ENCODE peak calls at places on chromosomes 13 and 19, in five cellular contexts. One of them, this sample, is unnamed.

GRCh38 chr13:113050856-113051431 is 54.6 kb upstream of the F7 start:
- DNase-seq in RWPE1: no peak
- DNase-seq in activated CD4-positive, alpha-beta T cell treated with anti-CD3 and anti-CD28 coated beads, Interleukin-2, amount 50 U/mL, for 1 hour: no peak
- DNase-seq in T1000: no peak
- DNase-seq in NCI-H187 treated with DMSO at 0.1 percent for 48 hours: no peak
- DNase-seq in this sample: no peak

GRCh38 chr13:40070357-40070756 is 414.9 kb downstream of the COG6 start:
- DNase-seq in RWPE1: no peak
- DNase-seq in activated CD4-positive, alpha-beta T cell treated with anti-CD3 and anti-CD28 coated beads, Interleukin-2, amount 50 U/mL, for 1 hour: no peak
- DNase-seq in T1000: no peak
- DNase-seq in NCI-H187 treated with DMSO at 0.1 percent for 48 hours: no peak
- DNase-seq in this sample: no peak

GRCh38 chr13:26200811-26201210 is 21.3 kb downstream of the RNF6 start:
- DNase-seq in RWPE1: no peak
- DNase-seq in activated CD4-positive, alpha-beta T cell treated with anti-CD3 and anti-CD28 coated beads, Interleukin-2, amount 50 U/mL, for 1 hour: no peak
- DNase-seq in T1000: no peak
- DNase-seq in NCI-H187 treated with DMSO at 0.1 percent for 48 hours: no peak
- DNase-seq in this sample: no peak

GRCh38 chr19:35491838-35492360 is 1.6 kb upstream of the KRTDAP start:
- DNase-seq in RWPE1: no peak
- DNase-seq in activated CD4-positive, alpha-beta T cell treated with anti-CD3 and anti-CD28 coated beads, Interleukin-2, amount 50 U/mL, for 1 hour: no peak
- DNase-seq in T1000: no peak
- DNase-seq in NCI-H187 treated with DMSO at 0.1 percent for 48 hours: no peak
- DNase-seq in this sample: no peak

GRCh38 chr19:5585461-5586299 is 17.9 kb upstream of the TINCR start:
- DNase-seq in RWPE1: no peak
- DNase-seq in activated CD4-positive, alpha-beta T cell treated with anti-CD3 and anti-CD28 coated beads, Interleukin-2, amount 50 U/mL, for 1 hour: peak
- DNase-seq in T1000: no peak
- DNase-seq in NCI-H187 treated with DMSO at 0.1 percent for 48 hours: no peak
- DNase-seq in this sample: no peak

GRCh38 chr13:42492372-42492920 is 81.5 kb upstream of the TNFSF11 start:
- DNase-seq in RWPE1: no peak
- DNase-seq in activated CD4-positive, alpha-beta T cell treated with anti-CD3 and anti-CD28 coated beads, Interleukin-2, amount 50 U/mL, for 1 hour: no peak
- DNase-seq in T1000: no peak
- DNase-seq in NCI-H187 treated with DMSO at 0.1 percent for 48 hours: no peak
- DNase-seq in this sample: no peak

GRCh38 chr19:44308011-44308410 is 3.2 kb upstream of the ZNF235 start:
- DNase-seq in RWPE1: no peak
- DNase-seq in activated CD4-positive, alpha-beta T cell treated with anti-CD3 and anti-CD28 coated beads, Interleukin-2, amount 50 U/mL, for 1 hour: no peak
- DNase-seq in T1000: no peak
- DNase-seq in NCI-H187 treated with DMSO at 0.1 percent for 48 hours: no peak
- DNase-seq in this sample: no peak

GRCh38 chr13:44575741-44576395 is at the start of gene TSC22D1:
- DNase-seq in RWPE1: peak
- DNase-seq in activated CD4-positive, alpha-beta T cell treated with anti-CD3 and anti-CD28 coated beads, Interleukin-2, amount 50 U/mL, for 1 hour: peak
- DNase-seq in T1000: no peak
- DNase-seq in NCI-H187 treated with DMSO at 0.1 percent for 48 hours: no peak
- DNase-seq in this sample: no peak

GRCh38 chr19:35000647-35001501 is 751 bp downstream of the GRAMD1A start:
- DNase-seq in RWPE1: no peak
- DNase-seq in activated CD4-positive, alpha-beta T cell treated with anti-CD3 and anti-CD28 coated beads, Interleukin-2, amount 50 U/mL, for 1 hour: peak
- DNase-seq in T1000: no peak
- DNase-seq in NCI-H187 treated with DMSO at 0.1 percent for 48 hours: no peak
- DNase-seq in this sample: no peak

GRCh38 chr13:27442797-27443196 is 7.6 kb downstream of the MTIF3 start:
- DNase-seq in RWPE1: no peak
- DNase-seq in activated CD4-positive, alpha-beta T cell treated with anti-CD3 and anti-CD28 coated beads, Interleukin-2, amount 50 U/mL, for 1 hour: no peak
- DNase-seq in T1000: no peak
- DNase-seq in NCI-H187 treated with DMSO at 0.1 percent for 48 hours: no peak
- DNase-seq in this sample: no peak

GRCh38 chr19:5484398-5485285 is 29.4 kb downstream of the ZNRF4 start:
- DNase-seq in RWPE1: no peak
- DNase-seq in activated CD4-positive, alpha-beta T cell treated with anti-CD3 and anti-CD28 coated beads, Interleukin-2, amount 50 U/mL, for 1 hour: no peak
- DNase-seq in T1000: no peak
- DNase-seq in NCI-H187 treated with DMSO at 0.1 percent for 48 hours: no peak
- DNase-seq in this sample: peak

GRCh38 chr19:41531438-41532311 is 44.3 kb upstream of the CEACAM21 start:
- DNase-seq in RWPE1: peak
- DNase-seq in activated CD4-positive, alpha-beta T cell treated with anti-CD3 and anti-CD28 coated beads, Interleukin-2, amount 50 U/mL, for 1 hour: peak
- DNase-seq in T1000: no peak
- DNase-seq in NCI-H187 treated with DMSO at 0.1 percent for 48 hours: no peak
- DNase-seq in this sample: no peak

GRCh38 chr13:65095118-65095517 is 2135.0 kb downstream of the PCDH9 start:
- DNase-seq in RWPE1: no peak
- DNase-seq in activated CD4-positive, alpha-beta T cell treated with anti-CD3 and anti-CD28 coated beads, Interleukin-2, amount 50 U/mL, for 1 hour: no peak
- DNase-seq in T1000: no peak
- DNase-seq in NCI-H187 treated with DMSO at 0.1 percent for 48 hours: no peak
- DNase-seq in this sample: no peak

GRCh38 chr13:24672141-24673132 is 7.8 kb upstream of the ATP12A start:
- DNase-seq in RWPE1: no peak
- DNase-seq in activated CD4-positive, alpha-beta T cell treated with anti-CD3 and anti-CD28 coated beads, Interleukin-2, amount 50 U/mL, for 1 hour: no peak
- DNase-seq in T1000: no peak
- DNase-seq in NCI-H187 treated with DMSO at 0.1 percent for 48 hours: no peak
- DNase-seq in this sample: no peak